ENCODE peak calls at places on chromosomes 12 and 14, in four cellular contexts. One of them, this sample, is unnamed.
A peak's percentile ranks its signal among the peaks of the same experiment; 100 is the strongest.

GRCh38 chr14:101355284-101355683 is 206.0 kb upstream of the DIO3 start:
- DNase-seq in HFF-Myc: no peak
- DNase-seq in cardiac fibroblast: no peak
- DNase-seq in adrenal gland: no peak
- DNase-seq in this sample: no peak

GRCh38 chr12:19095331-19095730 is 34.2 kb upstream of the PLEKHA5 start:
- DNase-seq in cardiac fibroblast: no peak
- DNase-seq in HFF-Myc: no peak
- DNase-seq in adrenal gland: no peak
- DNase-seq in this sample: no peak

GRCh38 chr12:43621262-43621661 is 69.3 kb upstream of the ADAMTS20 start:
- DNase-seq in adrenal gland: no peak
- DNase-seq in HFF-Myc: no peak
- DNase-seq in cardiac fibroblast: no peak
- DNase-seq in this sample: no peak

GRCh38 chr14:55366271-55366670 is 45.4 kb downstream of the ATG14 start:
- DNase-seq in cardiac fibroblast: no peak
- DNase-seq in HFF-Myc: peak; percentile 69
- DNase-seq in adrenal gland: no peak
- DNase-seq in this sample: no peak

GRCh38 chr14:85214471-85214870 is 315.5 kb upstream of the FLRT2 start:
- DNase-seq in adrenal gland: no peak
- DNase-seq in HFF-Myc: no peak
- DNase-seq in cardiac fibroblast: peak; percentile 22
- DNase-seq in this sample: no peak

GRCh38 chr14:104296388-104297312 is 158.3 kb downstream of the KIF26A start:
- DNase-seq in cardiac fibroblast: peak; percentile 13
- DNase-seq in HFF-Myc: no peak
- DNase-seq in adrenal gland: no peak
- DNase-seq in this sample: no peak

GRCh38 chr12:6724409-6724797 is 557 bp downstream of the COPS7A start:
- DNase-seq in adrenal gland: peak; percentile 27
- DNase-seq in HFF-Myc: no peak
- DNase-seq in cardiac fibroblast: no peak
- DNase-seq in this sample: peak; percentile 25

GRCh38 chr14:93962701-93963601 is 13.4 kb downstream of the ASB2 start:
- DNase-seq in cardiac fibroblast: no peak
- DNase-seq in adrenal gland: peak; percentile 36
- DNase-seq in HFF-Myc: no peak
- DNase-seq in this sample: peak; percentile 59

GRCh38 chr12:89038831-89039509 is 313.3 kb downstream of the DUSP6 start:
- DNase-seq in cardiac fibroblast: no peak
- DNase-seq in HFF-Myc: no peak
- DNase-seq in adrenal gland: no peak
- DNase-seq in this sample: no peak

GRCh38 chr14:20195911-20196310 is 5.2 kb downstream of the OR11G2 start:
- DNase-seq in adrenal gland: no peak
- DNase-seq in cardiac fibroblast: no peak
- DNase-seq in HFF-Myc: no peak
- DNase-seq in this sample: no peak

GRCh38 chr14:77026166-77026929 is 2.2 kb downstream of the IRF2BPL start:
- DNase-seq in HFF-Myc: no peak
- DNase-seq in adrenal gland: peak; percentile 52
- DNase-seq in cardiac fibroblast: peak; percentile 62
- DNase-seq in this sample: peak; percentile 44
- TF ChIP-seq CTCF in HFF-Myc: no peak
- TF ChIP-seq CTCF in adrenal gland: no peak
- TF ChIP-seq CTCF in cardiac fibroblast: no peak
- TF ChIP-seq CTCF in this sample: no peak

GRCh38 chr12:53499261-53500118 is at the start of gene MAP3K12:
- DNase-seq in cardiac fibroblast: peak; percentile 85
- DNase-seq in HFF-Myc: no peak
- DNase-seq in adrenal gland: peak; percentile 73
- DNase-seq in this sample: peak; percentile 46
- TF ChIP-seq CTCF in cardiac fibroblast: no peak
- TF ChIP-seq CTCF in HFF-Myc: no peak
- TF ChIP-seq CTCF in adrenal gland: no peak
- TF ChIP-seq CTCF in this sample: no peak

DNA sequence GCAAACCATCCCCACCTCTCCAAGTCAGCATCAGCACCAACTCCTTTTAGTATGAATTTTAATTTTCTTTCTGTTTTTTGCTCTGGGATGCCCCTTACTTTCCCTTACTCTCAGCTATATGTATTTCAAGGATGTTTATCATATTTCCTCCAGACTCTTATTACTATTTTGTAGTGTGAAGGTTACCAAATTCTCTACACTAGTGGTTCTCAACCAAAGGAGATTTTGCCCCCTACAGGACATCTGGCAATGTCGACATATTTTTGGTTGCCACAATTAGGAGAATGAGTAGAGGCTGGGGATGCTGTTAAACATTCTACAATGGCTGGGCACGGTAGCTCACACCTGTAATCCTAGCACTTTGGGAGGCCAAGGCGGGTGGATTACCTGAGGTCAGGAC is 29.1 kb upstream of the SOS2 start:
- DNase-seq in adrenal gland: no peak
- DNase-seq in HFF-Myc: peak; percentile 26
- DNase-seq in cardiac fibroblast: peak; percentile 73
- DNase-seq in this sample: no peak
- TF ChIP-seq CTCF in adrenal gland: peak; percentile 47
- TF ChIP-seq CTCF in HFF-Myc: peak; percentile 41
- TF ChIP-seq CTCF in cardiac fibroblast: peak; percentile 59
- TF ChIP-seq CTCF in this sample: peak; percentile 16

DNA sequence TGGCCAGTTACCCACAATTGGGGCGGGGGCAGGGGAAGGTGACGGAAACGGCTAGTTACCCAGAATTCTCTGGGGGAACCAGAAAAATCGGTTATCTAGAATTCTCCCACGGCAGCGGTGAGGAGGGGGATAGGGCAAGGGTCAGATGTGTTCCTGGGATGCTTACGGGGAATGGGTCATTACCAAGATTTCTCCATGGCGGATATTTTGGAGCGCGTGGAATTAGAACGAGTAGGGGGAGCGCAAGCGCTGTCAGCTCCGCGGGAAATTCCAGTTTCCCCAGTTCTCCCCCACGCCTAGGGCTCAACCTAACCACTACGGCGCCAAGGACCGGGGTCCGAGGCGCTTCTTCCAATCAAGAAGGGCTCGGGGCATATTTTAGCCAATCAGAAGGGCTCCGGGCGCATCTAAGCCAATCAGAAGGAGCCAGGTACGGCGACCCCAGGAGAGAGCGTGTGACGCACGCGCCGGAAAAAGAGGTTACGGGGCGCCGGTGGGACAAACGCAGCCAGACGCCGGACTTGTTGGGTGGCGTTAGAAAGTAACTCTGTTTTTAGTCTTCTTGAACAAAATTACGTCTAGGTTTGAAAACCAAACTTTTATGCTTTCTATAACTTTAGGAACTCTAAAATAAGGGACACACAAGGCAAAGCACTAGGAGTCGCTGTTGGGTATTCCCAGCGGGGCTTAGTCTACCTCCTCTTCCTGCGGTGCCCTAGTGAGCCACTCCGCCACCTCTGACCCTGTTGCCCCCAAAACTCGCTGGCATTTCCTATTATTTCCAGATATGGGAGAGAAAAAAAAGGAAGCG is at the start of gene PAN2:
- DNase-seq in cardiac fibroblast: peak; percentile 99
- DNase-seq in adrenal gland: peak; percentile 98
- DNase-seq in HFF-Myc: peak; percentile 87
- DNase-seq in this sample: peak; percentile 92
- TF ChIP-seq CTCF in cardiac fibroblast: peak; percentile 73
- TF ChIP-seq CTCF in adrenal gland: peak; percentile 53
- TF ChIP-seq CTCF in HFF-Myc: peak; percentile 69
- TF ChIP-seq CTCF in this sample: peak; percentile 58

GRCh38 chr14:75459099-75459741 is 31.4 kb downstream of the JDP2 start:
- DNase-seq in HFF-Myc: no peak
- DNase-seq in adrenal gland: peak; percentile 89
- DNase-seq in cardiac fibroblast: no peak
- DNase-seq in this sample: no peak
- TF ChIP-seq CTCF in HFF-Myc: no peak
- TF ChIP-seq CTCF in adrenal gland: no peak
- TF ChIP-seq CTCF in cardiac fibroblast: no peak
- TF ChIP-seq CTCF in this sample: no peak

GRCh38 chr12:85644508-85644907 is 191.7 kb downstream of the RASSF9 start:
- DNase-seq in HFF-Myc: no peak
- DNase-seq in adrenal gland: no peak
- DNase-seq in cardiac fibroblast: no peak
- DNase-seq in this sample: no peak

GRCh38 chr12:85639834-85640233 is 196.4 kb downstream of the RASSF9 start:
- DNase-seq in cardiac fibroblast: no peak
- DNase-seq in adrenal gland: no peak
- DNase-seq in HFF-Myc: no peak
- DNase-seq in this sample: no peak

GRCh38 chr12:85641796-85642195 is 194.4 kb downstream of the RASSF9 start:
- DNase-seq in HFF-Myc: no peak
- DNase-seq in cardiac fibroblast: no peak
- DNase-seq in adrenal gland: no peak
- DNase-seq in this sample: no peak

GRCh38 chr12:85642288-85642687 is 193.9 kb downstream of the RASSF9 start:
- DNase-seq in adrenal gland: no peak
- DNase-seq in cardiac fibroblast: no peak
- DNase-seq in HFF-Myc: no peak
- DNase-seq in this sample: no peak

GRCh38 chr12:85642810-85643209 is 193.4 kb downstream of the RASSF9 start:
- DNase-seq in adrenal gland: no peak
- DNase-seq in cardiac fibroblast: peak; percentile 59
- DNase-seq in HFF-Myc: no peak
- DNase-seq in this sample: no peak
- TF ChIP-seq CTCF in adrenal gland: no peak
- TF ChIP-seq CTCF in cardiac fibroblast: peak; percentile 57
- TF ChIP-seq CTCF in HFF-Myc: peak; percentile 40
- TF ChIP-seq CTCF in this sample: no peak

GRCh38 chr14:97010491-97011160 is 213.4 kb downstream of the VRK1 start:
- DNase-seq in adrenal gland: no peak
- DNase-seq in HFF-Myc: no peak
- DNase-seq in cardiac fibroblast: no peak
- DNase-seq in this sample: no peak
- TF ChIP-seq CTCF in adrenal gland: no peak
- TF ChIP-seq CTCF in HFF-Myc: no peak
- TF ChIP-seq CTCF in cardiac fibroblast: no peak
- TF ChIP-seq CTCF in this sample: no peak

This sample was measured in natural killer cell.